ENCODE peak calls at places on chromosomes 13 and 19, in four cellular contexts. E, I, B and J are unnamed samples.

GRCh38 chr19:42816901-42817300 is 51.4 kb upstream of the PSG8 start:
- DNase-seq in E (no peak), I (peak), B (no peak), J (no peak)

GRCh38 chr19:18995804-18996241 is 37.5 kb downstream of the SUGP2 start:
- DNase-seq in E (peak), I (peak), B (no peak), J (peak)

GRCh38 chr19:4012092-4012974 is 4.8 kb downstream of the PIAS4 start:
- DNase-seq in E (no peak), I (no peak), B (no peak), J (no peak)

GRCh38 chr19:50933640-50934039 is 19.2 kb downstream of the KLK5 start:
- DNase-seq in E (peak), I (peak), B (no peak), J (no peak)

GRCh38 chr19:1748115-1748702 is 5.1 kb upstream of the ONECUT3 start:
- DNase-seq in E (no peak), I (no peak), B (no peak), J (no peak)

GRCh38 chr19:35039881-35040456 is 1.6 kb upstream of the HPN start:
- DNase-seq in E (no peak), I (no peak), B (no peak), J (no peak)

GRCh38 chr19:10074153-10074552 is 12.0 kb upstream of the SHFL start:
- DNase-seq in E (peak), I (peak), B (no peak), J (peak)

GRCh38 chr13:74290324-74290773 is 156.1 kb upstream of the KLF12 start:
- DNase-seq in E (peak), I (peak), B (no peak), J (peak)

GRCh38 chr19:17735410-17735809 is 15.9 kb upstream of the FCHO1 start:
- DNase-seq in E (no peak), I (no peak), B (no peak), J (no peak)

GRCh38 chr13:111431241-111431640 is 110.8 kb downstream of the TEX29 start:
- DNase-seq in E (no peak), I (no peak), B (no peak), J (no peak)

GRCh38 chr13:99805361-99805760 is 166.2 kb downstream of the ZIC5 start:
- DNase-seq in E (no peak), I (no peak), B (no peak), J (no peak)

GRCh38 chr13:80276371-80277289 is 64.3 kb downstream of the SPRY2 start:
- DNase-seq in E (peak), I (no peak), B (no peak), J (peak)

GRCh38 chr19:43570174-43570791 is 5.0 kb downstream of the XRCC1 start:
- DNase-seq in E (no peak), I (no peak), B (no peak), J (no peak)

GRCh38 chr13:75250526-75251183 is 231.3 kb downstream of the TBC1D4 start:
- DNase-seq in E (peak), I (peak), B (no peak), J (no peak)

GRCh38 chr19:35144600-35145436 is 1.8 kb downstream of the FXYD7 start:
- DNase-seq in E (no peak), I (no peak), B (no peak), J (no peak)

GRCh38 chr13:30880756-30881155 is 25.3 kb upstream of the MEDAG start:
- DNase-seq in E (peak), I (peak), B (no peak), J (no peak)

GRCh38 chr13:29441301-29441700 is 154.2 kb downstream of the SLC7A1 start:
- DNase-seq in E (no peak), I (no peak), B (no peak), J (no peak)

GRCh38 chr13:26679945-26680516 is 80.6 kb downstream of the GPR12 start:
- DNase-seq in E (peak), I (no peak), B (no peak), J (no peak)

GRCh38 chr13:76380436-76381065 is 505.7 kb downstream of the KCTD12 start:
- DNase-seq in E (peak), I (peak), B (no peak), J (no peak)

GRCh38 chr19:43721469-43722048 is 5.7 kb downstream of the IRGC start:
- DNase-seq in E (no peak), I (no peak), B (no peak), J (no peak)

GRCh38 chr13:40477623-40478608 is 188.5 kb downstream of the FOXO1 start:
- DNase-seq in E (no peak), I (peak), B (peak), J (no peak)

GRCh38 chr19:15292847-15293582 is 39.3 kb downstream of the BRD4 start:
- DNase-seq in E (no peak), I (peak), B (no peak), J (no peak)

GRCh38 chr19:49362926-49363264 is 679 bp upstream of the TEAD2 start:
- DNase-seq in E (no peak), I (no peak), B (no peak), J (no peak)

GRCh38 chr19:3129112-3129511 is 6.7 kb upstream of the GNA15 start:
- DNase-seq in E (peak), I (peak), B (no peak), J (no peak)

GRCh38 chr19:485122-485521 is 11.2 kb upstream of the MADCAM1 start:
- DNase-seq in E (no peak), I (no peak), B (no peak), J (no peak)

GRCh38 chr13:27442071-27442647 is 8.2 kb downstream of the MTIF3 start:
- DNase-seq in E (no peak), I (no peak), B (no peak), J (no peak)

GRCh38 chr13:77697208-77698103 is at the start of gene SLAIN1:
- DNase-seq in E (peak), I (no peak), B (peak), J (peak)

GRCh38 chr19:2592824-2593223 is 109.7 kb downstream of the GNG7 start:
- DNase-seq in E (no peak), I (no peak), B (no peak), J (no peak)

GRCh38 chr13:41458939-41459753 is 1.8 kb downstream of the RGCC start:
- DNase-seq in E (peak), I (peak), B (no peak), J (no peak)

GRCh38 chr13:46747031-46747820 is 49.7 kb downstream of the ESD start:
- DNase-seq in E (no peak), I (no peak), B (no peak), J (no peak)

GRCh38 chr13:29472317-29472961 is 123.0 kb downstream of the SLC7A1 start:
- DNase-seq in E (peak), I (peak), B (no peak), J (peak)

GRCh38 chr13:108326318-108326717 is 56.8 kb downstream of the TNFSF13B start:
- DNase-seq in E (no peak), I (no peak), B (no peak), J (no peak)

GRCh38 chr13:74528751-74529513 is 394.7 kb upstream of the KLF12 start:
- DNase-seq in E (no peak), I (no peak), B (no peak), J (no peak)

GRCh38 chr19:17677002-17677401 is 11.2 kb downstream of the UNC13A start:
- DNase-seq in E (no peak), I (no peak), B (no peak), J (no peak)

GRCh38 chr13:82248713-82249112 is 1633.6 kb downstream of the SLITRK1 start:
- DNase-seq in E (no peak), I (no peak), B (no peak), J (no peak)

GRCh38 chr13:19991531-19991930 is 33.0 kb downstream of the ZMYM2 start:
- DNase-seq in E (no peak), I (no peak), B (no peak), J (no peak)

GRCh38 chr19:38915329-38916321 is 3.6 kb upstream of the CCER2 start:
- DNase-seq in E (no peak), I (no peak), B (no peak), J (no peak)

GRCh38 chr19:38917516-38917915 is 5.5 kb upstream of the CCER2 start:
- DNase-seq in E (no peak), I (no peak), B (no peak), J (peak)

GRCh38 chr19:38919837-38920528 is 8.0 kb upstream of the CCER2 start:
- DNase-seq in E (no peak), I (no peak), B (no peak), J (no peak)

GRCh38 chr19:38918526-38918925 is 6.5 kb upstream of the CCER2 start:
- DNase-seq in E (no peak), I (no peak), B (no peak), J (no peak)

DNA sequence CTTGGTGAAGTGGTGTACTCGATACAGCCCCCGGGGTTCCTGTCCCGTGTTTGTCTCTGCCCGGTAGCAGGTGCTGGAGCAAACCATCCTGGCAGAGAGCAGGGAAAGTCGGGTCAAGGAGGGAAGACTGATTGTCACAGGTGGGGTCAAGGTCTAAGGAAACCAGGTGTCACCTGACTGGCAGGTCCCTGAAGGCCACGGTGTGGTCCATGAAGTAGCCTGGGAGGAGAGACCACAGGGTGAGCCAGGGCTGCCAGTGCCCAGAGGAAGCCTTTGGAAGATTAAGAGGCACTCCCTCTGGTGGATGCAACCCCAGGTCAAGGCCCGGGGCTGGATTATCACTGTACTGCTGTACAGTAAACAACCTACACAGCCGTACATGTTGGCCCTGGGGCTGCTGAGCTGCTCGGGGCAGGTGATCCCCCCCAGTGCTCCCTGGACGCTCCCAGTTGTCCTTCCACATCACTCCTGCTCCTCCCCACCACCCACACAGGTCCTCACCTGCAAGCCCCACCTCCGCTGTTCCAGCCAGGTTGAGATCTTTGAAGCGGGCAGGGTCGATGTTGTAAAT is 6.0 kb upstream of the CCER2 start:
- DNase-seq in E (peak), I (no peak), B (no peak), J (peak)
- TF ChIP-seq CTCF in E (peak), I (no peak), B (no peak), J (peak)

GRCh38 chr19:55340784-55341147 is 1.1 kb downstream of the KMT5C start:
- DNase-seq in E (no peak), I (no peak), B (no peak), J (peak)
- TF ChIP-seq CTCF in E (no peak), I (no peak), B (peak), J (peak)

GRCh38 chr19:28737021-28737525 is 475.9 kb downstream of the UQCRFS1 start:
- DNase-seq in E (peak), I (peak), B (no peak), J (no peak)
- TF ChIP-seq CTCF in E (peak), I (peak), B (peak), J (peak)

GRCh38 chr13:32225494-32225931 is 89.7 kb downstream of the ZAR1L start:
- DNase-seq in E (peak), I (peak), B (no peak), J (no peak)

GRCh38 chr13:32229443-32229842 is 85.7 kb downstream of the ZAR1L start:
- DNase-seq in E (no peak), I (no peak), B (no peak), J (no peak)

GRCh38 chr13:32224916-32225315 is 90.2 kb downstream of the ZAR1L start:
- DNase-seq in E (no peak), I (no peak), B (no peak), J (no peak)

GRCh38 chr13:32232263-32232662 is 82.9 kb downstream of the ZAR1L start:
- DNase-seq in E (no peak), I (no peak), B (no peak), J (no peak)

DNA sequence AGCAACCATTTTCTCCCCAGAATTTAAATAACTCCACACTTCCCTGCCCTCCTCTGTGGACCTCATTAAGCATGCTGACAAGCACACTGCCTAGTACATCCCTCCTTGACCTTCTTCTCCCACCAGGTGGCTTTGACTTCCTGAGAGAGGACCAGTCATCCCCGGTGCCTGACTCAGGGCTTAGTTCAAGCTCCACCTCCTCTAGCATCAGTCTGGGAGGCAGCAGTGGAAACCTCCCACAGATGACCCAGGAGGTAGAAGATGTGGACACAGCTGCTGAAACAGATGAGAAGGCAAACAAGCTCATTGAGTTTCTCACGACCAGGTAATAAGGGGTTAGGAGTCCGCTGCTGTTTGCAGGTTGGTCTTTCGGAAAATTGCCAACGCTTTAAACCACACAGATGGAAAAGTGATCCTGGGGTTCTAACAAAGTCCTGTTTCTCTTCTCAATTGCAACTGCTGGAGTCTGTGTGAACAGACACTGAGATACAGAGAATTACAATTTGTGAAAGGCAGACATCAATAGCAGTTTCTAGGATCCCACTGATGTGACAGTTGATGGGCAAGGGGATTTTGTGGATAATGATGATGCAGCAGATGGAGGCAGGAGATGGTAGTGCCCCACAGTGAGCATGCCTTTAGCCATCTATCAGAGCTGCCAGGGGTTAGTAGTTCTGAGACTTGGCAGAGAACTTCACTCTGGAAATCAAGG is 86.7 kb downstream of the ZAR1L start:
- DNase-seq in E (peak), I (no peak), B (no peak), J (no peak)
- TF ChIP-seq CTCF in E (no peak), I (no peak), B (no peak), J (no peak)

DNA sequence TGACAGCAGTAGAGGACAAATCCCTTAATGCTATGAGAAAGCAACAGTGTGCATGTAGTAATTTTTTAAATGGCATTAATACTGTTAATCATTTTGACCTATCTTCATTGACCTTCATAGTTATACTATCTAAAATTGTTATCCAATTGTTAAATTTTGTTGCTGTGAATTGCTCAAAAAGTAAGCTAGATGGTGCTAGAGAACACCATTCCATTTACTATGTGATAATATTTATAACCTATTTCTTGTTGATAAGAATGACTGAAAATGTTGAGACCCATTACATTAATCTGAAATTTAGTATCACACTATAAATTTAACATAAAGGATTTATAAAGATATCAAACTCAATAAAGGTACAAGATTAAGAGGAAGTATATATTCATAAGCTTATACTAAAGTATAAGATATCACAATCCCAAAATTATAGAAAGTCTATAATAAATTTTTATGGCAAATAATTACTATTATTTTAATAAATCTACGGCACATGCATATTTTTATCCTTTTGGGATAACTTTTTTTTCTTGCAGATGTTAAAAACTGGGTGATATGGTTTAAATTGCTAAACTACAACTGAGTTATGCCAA is 1573.3 kb downstream of the PCDH9 start:
- DNase-seq in E (peak), I (peak), B (no peak), J (no peak)
- TF ChIP-seq CTCF in E (peak), I (peak), B (peak), J (peak)